ENCODE peak calls at places on chromosomes 6 and 20, in ten cellular contexts. G is AG04450; Q is stomach; B is mesendoderm; N is RWPE2; O is CD4-positive, alpha-beta memory T cell; E is cardiac muscle cell; R is psoas muscle; P is GM23248; S is CD8-positive, alpha-beta memory T cell. L is an unnamed sample.

GRCh38 chr6:42369568-42369967 is 82.2 kb downstream of the TRERF1 start:
- DNase-seq in S (no peak), P (no peak), O (no peak), Q (peak), E (no peak), N (no peak), B (no peak), G (no peak), R (no peak), L (peak)

GRCh38 chr6:33686981-33687975 is 24.2 kb downstream of the UQCC2 start:
- DNase-seq in G (no peak), E (no peak), B (no peak), O (no peak), S (no peak), N (peak), R (no peak), Q (no peak), P (no peak), L (no peak)

GRCh38 chr6:80143312-80143960 is 37.0 kb downstream of the BCKDHB start:
- DNase-seq in R (no peak), N (peak), S (no peak), B (no peak), G (peak), E (no peak), Q (peak), P (peak), O (no peak), L (peak)

GRCh38 chr6:41167173-41167963 is 4.5 kb upstream of the TREM2 start:
- DNase-seq in S (no peak), Q (no peak), O (no peak), P (peak), B (peak), E (peak), R (no peak), N (no peak), G (no peak), L (no peak)

GRCh38 chr20:31547720-31548298 is 33.6 kb downstream of the HM13 start:
- DNase-seq in R (no peak), B (no peak), E (no peak), G (no peak), P (no peak), N (no peak), O (no peak), Q (no peak), S (no peak), L (no peak)

GRCh38 chr6:111478749-111479148 is 4.3 kb downstream of the REV3L start:
- DNase-seq in E (no peak), R (no peak), N (no peak), B (peak), Q (no peak), S (peak), O (peak), G (no peak), P (peak), L (no peak)

GRCh38 chr6:86937219-86938079 is at the start of gene HTR1E:
- DNase-seq in B (no peak), N (no peak), P (peak), O (no peak), G (no peak), S (no peak), E (peak), Q (peak), R (peak), L (no peak)

GRCh38 chr6:35363293-35363750 is 21.0 kb downstream of the PPARD start:
- DNase-seq in G (no peak), S (no peak), E (peak), Q (no peak), N (no peak), O (no peak), R (peak), B (peak), P (peak), L (no peak)

GRCh38 chr6:372336-372911 is 19.1 kb upstream of the IRF4 start:
- DNase-seq in R (no peak), Q (no peak), N (no peak), P (no peak), G (no peak), E (no peak), S (no peak), O (no peak), B (no peak), L (peak)

GRCh38 chr20:38270869-38271608 is 10.5 kb upstream of the KIAA1755 start:
- DNase-seq in Q (no peak), G (peak), B (no peak), N (peak), S (no peak), E (no peak), P (peak), R (peak), O (no peak), L (no peak)

GRCh38 chr6:20657274-20657800 is 123.1 kb downstream of the CDKAL1 start:
- DNase-seq in S (no peak), Q (no peak), P (no peak), N (no peak), G (no peak), B (no peak), O (no peak), E (no peak), R (no peak), L (no peak)

GRCh38 chr20:37524859-37525708 is 2.6 kb downstream of the BLCAP start:
- DNase-seq in O (no peak), R (no peak), N (peak), P (peak), E (no peak), Q (peak), G (no peak), S (no peak), B (no peak), L (peak)

GRCh38 chr20:35909796-35910195 is 44.5 kb downstream of the SCAND1 start:
- DNase-seq in G (no peak), B (no peak), Q (no peak), S (no peak), E (no peak), N (no peak), R (no peak), O (no peak), P (no peak), L (no peak)

GRCh38 chr6:157669747-157670216 is 153.3 kb upstream of the SNX9 start:
- DNase-seq in S (no peak), Q (peak), G (peak), R (peak), N (no peak), P (peak), B (peak), E (peak), O (no peak), L (peak)

GRCh38 chr6:153976921-153977693 is 61.9 kb upstream of the OPRM1 start:
- DNase-seq in P (peak), Q (no peak), B (peak), R (no peak), N (no peak), E (no peak), O (no peak), S (no peak), G (no peak), L (no peak)

GRCh38 chr6:3195695-3196497 is 31.6 kb downstream of the TUBB2B start:
- DNase-seq in B (peak), O (no peak), N (no peak), P (peak), S (no peak), R (no peak), E (no peak), Q (no peak), G (no peak), L (no peak)

GRCh38 chr6:452301-453067 is 60.9 kb downstream of the IRF4 start:
- DNase-seq in S (no peak), B (no peak), P (peak), Q (no peak), O (no peak), E (no peak), G (no peak), R (no peak), N (no peak), L (no peak)

GRCh38 chr6:56433119-56433518 is 185.7 kb upstream of the COL21A1 start:
- DNase-seq in P (no peak), R (no peak), Q (no peak), B (no peak), N (no peak), O (no peak), E (no peak), G (no peak), S (no peak), L (no peak)

GRCh38 chr6:40957616-40958492 is 81.2 kb downstream of the UNC5CL start:
- DNase-seq in G (peak), Q (no peak), S (no peak), O (no peak), B (no peak), N (no peak), E (no peak), R (no peak), P (peak), L (no peak)

GRCh38 chr20:24040896-24041459 is 52.4 kb upstream of the GGTLC1 start:
- DNase-seq in G (no peak), P (no peak), O (no peak), E (no peak), R (no peak), S (no peak), B (no peak), N (no peak), Q (no peak), L (no peak)

GRCh38 chr6:79077680-79078056 is 386 bp downstream of the PHIP start:
- DNase-seq in B (no peak), P (peak), R (no peak), S (no peak), Q (peak), N (no peak), O (no peak), E (peak), G (no peak), L (peak)

GRCh38 chr20:44074252-44075151 is 112.5 kb downstream of the JPH2 start:
- DNase-seq in R (no peak), Q (peak), S (no peak), N (no peak), O (no peak), G (no peak), B (no peak), P (peak), E (peak), L (no peak)

GRCh38 chr20:4749326-4749725 is 27.6 kb downstream of the PRND start:
- DNase-seq in B (no peak), S (no peak), P (no peak), N (no peak), O (no peak), Q (no peak), R (no peak), E (no peak), G (no peak), L (no peak)

GRCh38 chr6:95133578-95133977 is 443.8 kb upstream of the MANEA start:
- DNase-seq in E (peak), B (peak), N (no peak), P (peak), R (no peak), G (no peak), S (no peak), Q (no peak), O (no peak), L (no peak)

GRCh38 chr20:33556237-33556636 is 66.3 kb downstream of the CBFA2T2 start:
- DNase-seq in R (no peak), E (no peak), G (no peak), O (no peak), P (no peak), N (no peak), B (no peak), S (no peak), Q (no peak), L (no peak)

GRCh38 chr20:33555755-33556154 is 65.9 kb downstream of the CBFA2T2 start:
- DNase-seq in R (no peak), G (no peak), P (no peak), S (no peak), Q (no peak), E (no peak), O (peak), B (no peak), N (no peak), L (no peak)

GRCh38 chr20:33552519-33552918 is 62.6 kb downstream of the CBFA2T2 start:
- DNase-seq in P (no peak), E (no peak), O (no peak), Q (no peak), G (no peak), N (no peak), B (peak), S (no peak), R (no peak), L (no peak)

GRCh38 chr20:33551778-33552177 is 61.9 kb downstream of the CBFA2T2 start:
- DNase-seq in O (no peak), G (no peak), N (no peak), R (no peak), E (no peak), Q (no peak), P (no peak), S (no peak), B (no peak), L (no peak)

GRCh38 chr20:33554914-33555420 is 65.1 kb downstream of the CBFA2T2 start:
- DNase-seq in N (no peak), Q (no peak), R (no peak), B (peak), E (peak), G (peak), O (peak), P (peak), S (peak), L (no peak)
- H3K4me3 ChIP-seq in N (no peak), Q (peak), R (peak), B (no peak), E (no peak), G (peak), O (no peak), P (peak), S (peak), L (no peak)

GRCh38 chr6:127078669-127079068 is 39.8 kb upstream of the RSPO3 start:
- DNase-seq in G (no peak), P (no peak), B (no peak), E (no peak), O (no peak), S (no peak), R (no peak), N (no peak), Q (no peak), L (no peak)
- H3K27ac ChIP-seq in G (no peak), P (no peak), B (no peak), E (no peak), O (no peak), S (no peak), R (no peak), N (no peak), Q (no peak), L (no peak)

GRCh38 chr6:116783852-116784251 is 18.3 kb upstream of the FAM162B start:
- DNase-seq in Q (no peak), S (no peak), E (no peak), N (no peak), G (no peak), O (no peak), P (peak), B (no peak), R (no peak), L (no peak)
- H3K4me3 ChIP-seq in Q (no peak), S (no peak), E (no peak), N (no peak), G (no peak), O (no peak), P (no peak), B (no peak), R (no peak), L (no peak)

DNA sequence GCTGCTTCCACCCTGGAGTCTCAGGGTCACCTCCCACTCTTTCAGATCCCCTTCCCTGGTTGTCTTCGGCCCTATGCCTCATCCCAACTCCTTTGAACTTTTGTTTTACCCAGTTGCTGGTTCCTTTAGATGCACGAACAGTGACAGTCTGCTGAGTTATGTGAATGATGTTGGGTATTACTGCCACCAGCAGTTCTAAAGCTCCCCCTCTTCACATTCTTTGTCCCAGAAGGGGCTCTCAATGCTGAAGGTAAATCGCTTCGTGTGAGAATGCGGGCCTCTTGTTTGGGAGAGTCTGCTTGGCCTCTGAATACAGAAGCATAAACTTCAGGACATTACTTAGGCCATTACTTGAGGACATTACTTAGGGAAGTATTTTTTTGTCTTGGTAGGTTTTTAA is 309.2 kb downstream of the SOX4 start:
- DNase-seq in E (peak), B (peak), G (no peak), N (no peak), S (no peak), R (no peak), O (no peak), P (no peak), Q (no peak), L (no peak)
- H3K27ac ChIP-seq in E (no peak), B (peak), G (no peak), N (no peak), S (no peak), R (no peak), O (no peak), P (no peak), Q (no peak), L (no peak)

GRCh38 chr6:25732468-25733198 is 21.9 kb upstream of the SLC17A4 start:
- DNase-seq in S (no peak), O (no peak), R (no peak), B (peak), G (no peak), E (no peak), P (no peak), Q (no peak), N (no peak), L (no peak)

GRCh38 chr6:25726122-25726911 is 28.2 kb upstream of the SLC17A4 start:
- DNase-seq in Q (no peak), B (no peak), S (no peak), O (no peak), N (no peak), G (no peak), E (no peak), R (no peak), P (no peak), L (no peak)

DNA sequence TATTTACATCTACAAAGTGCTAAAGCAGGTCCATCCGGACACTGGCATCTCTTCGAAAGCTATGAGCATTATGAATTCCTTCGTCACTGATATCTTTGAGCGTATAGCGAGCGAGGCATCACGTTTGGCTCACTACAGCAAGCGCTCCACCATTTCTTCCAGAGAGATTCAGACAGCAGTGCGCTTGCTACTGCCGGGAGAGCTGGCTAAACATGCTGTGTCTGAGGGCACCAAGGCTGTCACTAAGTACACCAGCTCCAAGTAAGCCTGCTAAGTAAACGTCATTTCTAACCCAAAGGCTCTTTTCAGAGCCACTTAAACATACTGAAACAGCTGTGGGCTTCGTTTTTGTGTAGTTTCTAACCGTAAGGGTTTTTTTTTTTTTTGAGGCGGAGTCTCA is 27.5 kb upstream of the SLC17A4 start:
- DNase-seq in N (no peak), B (no peak), S (no peak), R (no peak), E (no peak), P (no peak), G (no peak), O (no peak), Q (no peak), L (no peak)
- H3K4me3 ChIP-seq in N (no peak), B (no peak), S (no peak), R (no peak), E (no peak), P (no peak), G (no peak), O (no peak), Q (no peak), L (no peak)

DNA sequence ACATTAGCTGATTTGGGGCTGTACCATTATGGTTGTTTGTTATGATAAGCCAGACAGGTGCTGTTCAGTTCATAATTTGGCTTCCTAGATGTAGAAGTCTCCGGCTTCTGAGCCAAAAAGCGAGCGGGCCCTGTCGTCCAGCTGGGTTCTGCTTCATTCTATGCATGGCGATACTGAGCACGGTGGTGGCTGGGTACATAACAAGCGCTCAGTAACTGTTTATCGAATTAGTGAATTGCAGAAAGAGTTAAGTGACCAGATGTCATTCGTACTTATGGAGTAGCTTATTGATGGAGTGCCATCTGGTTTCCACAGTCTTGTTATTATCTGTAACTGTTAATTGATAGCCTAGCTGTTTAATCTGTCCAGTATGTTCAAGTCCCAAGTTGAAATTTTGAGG is 85.0 kb downstream of the DTD1 start:
- DNase-seq in R (no peak), E (no peak), G (no peak), P (no peak), O (no peak), B (no peak), N (no peak), Q (no peak), S (no peak), L (no peak)
- H3K27ac ChIP-seq in R (no peak), E (no peak), G (no peak), P (no peak), O (no peak), B (no peak), N (no peak), Q (no peak), S (no peak), L (no peak)

L was measured in transverse colon.